ENCODE peak calls at places on chromosomes 13 and 19, in five cellular contexts. P, G, H, R and A are unnamed samples.

GRCh38 chr13:94590744-94591143 is 5.2 kb downstream of the TGDS start:
- DNase-seq in P (no peak), G (no peak), H (no peak), R (no peak), A (no peak)

GRCh38 chr13:19155321-19155861 is 26.2 kb downstream of the TUBA3C start:
- DNase-seq in P (no peak), G (no peak), H (no peak), R (no peak), A (no peak)

GRCh38 chr19:39467941-39468340 is 12.7 kb upstream of the TIMM50 start:
- DNase-seq in P (no peak), G (no peak), H (no peak), R (no peak), A (no peak)

GRCh38 chr19:35528218-35529038 is at the start of gene SBSN:
- DNase-seq in P (peak), G (no peak), H (no peak), R (no peak), A (peak)

GRCh38 chr13:76709851-76710250 is 176.4 kb downstream of the KCTD12 start:
- DNase-seq in P (peak), G (no peak), H (no peak), R (no peak), A (no peak)

GRCh38 chr13:110408286-110408685 is 101.2 kb downstream of the COL4A2 start:
- DNase-seq in P (no peak), G (no peak), H (no peak), R (no peak), A (no peak)

GRCh38 chr19:36773223-36773579 is 594 bp upstream of the ZNF850 start:
- DNase-seq in P (no peak), G (no peak), H (no peak), R (no peak), A (no peak)

GRCh38 chr13:112887151-112887550 is 81.9 kb upstream of the MCF2L start:
- DNase-seq in P (no peak), G (peak), H (no peak), R (no peak), A (no peak)

GRCh38 chr19:2426661-2427322 is 594 bp downstream of the TIMM13 start:
- DNase-seq in P (peak), G (peak), H (peak), R (peak), A (peak)

GRCh38 chr13:94444826-94445225 is 34.7 kb downstream of the DCT start:
- DNase-seq in P (no peak), G (no peak), H (no peak), R (no peak), A (no peak)

GRCh38 chr19:57587529-57587928 is 3.6 kb downstream of the ZIK1 start:
- DNase-seq in P (peak), G (no peak), H (no peak), R (no peak), A (peak)

GRCh38 chr13:108427355-108427754 is 157.8 kb downstream of the TNFSF13B start:
- DNase-seq in P (no peak), G (no peak), H (no peak), R (no peak), A (no peak)

GRCh38 chr19:6491802-6492592 is 10.1 kb downstream of the TUBB4A start:
- DNase-seq in P (no peak), G (no peak), H (no peak), R (no peak), A (no peak)

GRCh38 chr19:30327331-30327730 is 44.9 kb upstream of the ZNF536 start:
- DNase-seq in P (no peak), G (no peak), H (no peak), R (peak), A (no peak)

GRCh38 chr19:408441-409005 is 424 bp downstream of the C2CD4C start:
- DNase-seq in P (no peak), G (no peak), H (no peak), R (peak), A (peak)

DNA sequence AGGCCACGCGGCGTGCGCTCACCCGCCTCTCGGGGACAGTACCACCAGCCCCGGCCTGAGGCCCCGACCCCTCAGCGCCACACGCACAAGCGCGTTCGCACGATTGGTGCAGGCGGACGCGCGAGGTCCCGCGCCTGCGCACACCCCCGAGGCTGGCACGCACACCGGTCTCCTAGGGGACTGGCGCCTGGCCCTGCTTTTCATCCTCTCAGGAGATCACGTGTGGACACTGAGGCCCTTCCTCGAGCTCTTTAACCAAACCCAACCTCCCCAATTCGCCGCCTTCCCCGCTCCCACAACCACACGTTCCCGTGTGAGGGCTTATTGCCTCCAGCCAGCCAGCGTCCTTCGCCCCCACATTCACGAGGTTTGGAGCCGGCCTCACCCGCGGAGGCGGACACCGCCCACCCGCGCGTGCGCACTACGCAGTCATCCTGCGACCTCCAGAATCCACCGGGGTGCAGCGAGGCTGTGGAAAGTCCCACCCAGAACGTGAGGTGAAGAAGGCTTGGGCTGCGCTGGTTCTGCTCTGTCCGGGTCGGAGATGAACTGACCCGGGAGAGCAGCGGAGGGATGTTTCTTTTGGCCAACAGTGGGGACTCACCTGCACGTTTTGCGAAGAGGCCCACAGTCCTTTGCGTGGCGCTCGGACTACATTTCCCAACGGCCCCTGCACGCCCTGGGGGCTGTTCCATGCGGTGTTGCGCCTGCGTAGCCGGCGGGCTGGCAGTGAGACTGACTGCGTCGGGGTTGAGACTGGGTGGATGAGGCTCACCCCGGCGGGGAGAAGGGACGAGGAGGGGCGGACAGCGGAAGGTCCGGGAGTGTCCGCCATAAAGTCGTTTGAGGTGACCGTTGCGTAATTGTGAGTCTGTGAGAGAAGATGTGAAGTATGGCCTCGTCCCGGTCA is 539 bp upstream of the ZNF667 start:
- DNase-seq in P (peak), G (peak), H (peak), R (peak), A (peak)
- TF ChIP-seq POLR2A in P (peak), G (peak), H (peak), R (no peak), A (peak)

GRCh38 chr19:55674841-55675660 is at the start of gene EPN1:
- DNase-seq in P (peak), G (peak), H (peak), R (peak), A (peak)
- TF ChIP-seq POLR2A in P (peak), G (peak), H (peak), R (no peak), A (peak)

GRCh38 chr19:45097776-45098520 is 5.0 kb downstream of the PPP1R37 start:
- DNase-seq in P (peak), G (peak), H (no peak), R (peak), A (peak)
- TF ChIP-seq POLR2A in P (peak), G (no peak), H (no peak), R (no peak), A (no peak)

GRCh38 chr19:22532388-22533310 is 101.5 kb upstream of the ZNF492 start:
- DNase-seq in P (no peak), G (peak), H (peak), R (no peak), A (no peak)
- TF ChIP-seq POLR2A in P (no peak), G (peak), H (peak), R (no peak), A (no peak)

DNA sequence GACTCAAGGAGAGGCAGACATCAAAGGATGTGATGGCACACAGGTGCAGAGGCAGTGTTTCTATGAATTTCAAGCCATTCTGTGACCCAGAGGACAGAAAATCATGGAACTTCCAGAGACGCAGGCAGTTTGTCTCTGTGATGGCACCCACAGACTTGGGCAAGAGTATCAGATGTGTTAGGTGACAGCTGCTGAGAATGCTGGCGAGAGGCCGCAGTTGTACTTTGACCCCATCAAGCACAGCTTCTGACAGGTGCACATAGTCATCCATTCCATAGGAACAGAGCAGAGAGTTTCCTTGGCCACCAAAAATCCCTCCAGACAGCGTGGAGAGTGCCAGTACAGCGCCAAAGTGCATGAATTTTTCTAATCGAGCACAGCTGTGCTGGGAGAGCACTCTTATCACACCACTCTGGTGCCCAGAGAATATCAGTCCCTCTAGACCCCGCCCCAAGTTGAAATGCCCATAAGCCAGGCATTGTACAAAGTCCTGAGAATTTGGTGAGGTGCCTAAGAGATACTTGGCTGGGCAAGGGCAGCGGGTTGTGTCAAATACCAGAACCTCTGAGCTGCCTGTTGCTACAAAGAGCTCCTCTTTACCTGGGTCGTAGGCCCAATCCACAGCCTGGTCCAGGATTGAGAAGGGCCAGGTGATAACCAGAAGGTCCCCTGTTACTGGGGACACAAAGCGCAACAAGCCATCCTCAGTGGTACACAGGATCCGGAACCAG is 12.4 kb downstream of the WDR87 start:
- DNase-seq in P (no peak), G (no peak), H (no peak), R (no peak), A (no peak)
- TF ChIP-seq POLR2A in P (no peak), G (no peak), H (no peak), R (no peak), A (no peak)

GRCh38 chr19:52897149-52897935 is at the start of gene ZNF320:
- DNase-seq in P (peak), G (peak), H (peak), R (peak), A (peak)
- TF ChIP-seq POLR2A in P (peak), G (peak), H (peak), R (no peak), A (peak)

DNA sequence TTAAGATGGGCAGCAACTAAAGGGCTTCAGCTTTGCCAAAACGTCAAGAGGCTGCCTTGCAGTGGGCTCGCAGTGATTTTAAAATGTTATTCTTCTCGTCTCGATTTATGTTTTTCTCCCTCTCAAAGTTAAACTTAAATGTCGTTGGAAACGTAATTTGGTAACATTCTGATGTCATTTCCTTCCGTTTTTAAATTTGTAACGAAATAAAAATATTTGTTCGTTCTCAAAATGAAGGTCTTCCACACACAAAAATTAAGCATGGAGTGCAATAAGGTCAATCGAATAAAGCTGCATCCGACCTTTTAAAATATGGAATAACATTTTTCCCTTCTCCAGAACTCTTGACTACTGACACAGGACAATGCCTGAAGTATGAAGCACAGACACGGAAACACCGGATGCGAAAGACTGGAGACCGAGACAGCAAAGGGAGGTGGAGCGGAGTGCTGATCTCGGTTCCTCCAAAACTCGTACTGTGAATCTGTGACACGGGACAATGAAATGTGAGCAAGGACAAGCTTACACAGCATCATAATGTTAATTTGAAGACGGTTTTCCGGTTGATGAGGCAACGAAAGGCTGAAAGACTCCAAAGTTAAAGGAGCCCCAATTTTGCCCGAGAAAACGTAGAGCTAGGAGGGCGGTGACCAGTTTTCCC is 850 bp downstream of the MTMR6 start:
- DNase-seq in P (peak), G (peak), H (no peak), R (no peak), A (no peak)
- TF ChIP-seq POLR2A in P (peak), G (no peak), H (no peak), R (no peak), A (no peak)

GRCh38 chr19:16588089-16588823 is 16.0 kb upstream of the SLC35E1 start:
- DNase-seq in P (peak), G (no peak), H (no peak), R (no peak), A (no peak)

GRCh38 chr19:16587031-16588023 is 15.1 kb upstream of the SLC35E1 start:
- DNase-seq in P (peak), G (no peak), H (no peak), R (no peak), A (no peak)

GRCh38 chr19:16586477-16586871 is 14.3 kb upstream of the SLC35E1 start:
- DNase-seq in P (no peak), G (no peak), H (no peak), R (no peak), A (no peak)

GRCh38 chr19:16584825-16585801 is 12.9 kb upstream of the SLC35E1 start:
- DNase-seq in P (no peak), G (no peak), H (no peak), R (no peak), A (no peak)

DNA sequence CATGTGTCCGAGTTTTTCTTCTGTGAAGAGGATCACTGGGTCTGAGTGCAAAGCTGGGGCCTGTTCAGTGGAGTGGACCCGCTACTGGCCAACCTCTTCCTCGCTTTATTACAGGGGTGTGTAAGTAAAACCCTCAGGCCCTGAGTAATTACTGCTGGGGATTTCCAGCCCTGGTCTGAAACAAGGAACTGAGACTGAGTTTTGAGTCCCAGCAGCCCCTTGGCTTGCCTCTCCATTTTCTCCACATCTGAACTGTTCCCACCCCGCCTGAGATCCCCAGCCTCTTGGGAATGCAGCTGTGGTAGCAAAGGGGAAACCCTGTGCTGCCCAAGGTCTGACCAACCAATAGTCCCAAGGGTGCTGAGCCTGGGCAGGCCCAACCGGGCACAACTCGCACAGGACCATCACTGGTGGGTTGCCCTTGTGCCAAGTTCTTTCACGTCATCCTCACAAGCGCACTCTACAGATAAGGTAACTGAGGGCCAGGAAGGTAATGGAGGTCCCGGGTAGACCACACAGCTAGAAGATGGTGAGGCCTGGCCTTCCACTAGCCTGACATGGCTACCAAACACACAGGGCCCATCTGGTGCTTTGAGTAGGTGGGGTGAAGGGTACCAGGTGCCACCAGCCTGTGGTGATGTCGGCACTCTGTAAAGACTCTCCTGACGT is 13.7 kb upstream of the SLC35E1 start:
- DNase-seq in P (peak), G (no peak), H (no peak), R (no peak), A (no peak)
- TF ChIP-seq POLR2A in P (no peak), G (no peak), H (no peak), R (no peak), A (no peak)

GRCh38 chr19:49640113-49640898 is at the start of gene RRAS:
- DNase-seq in P (peak), G (peak), H (peak), R (peak), A (peak)
- TF ChIP-seq POLR2A in P (no peak), G (peak), H (peak), R (no peak), A (peak)